ENCODE peak calls at places on chromosomes 7 and 10, in six cellular contexts. L is GM12878, N is H1, G is endothelial cell of umbilical vein, R is K562, Z is HepG2. K is an unnamed sample.
A peak's percentile ranks its signal among the peaks of the same experiment; 100 is the strongest.

GRCh38 chr10:63281967-63282366 is 148.8 kb downstream of the NRBF2 start:
- DNase-seq in R (no peak), L (no peak), G (no peak), Z (no peak), N (no peak), K (no peak)

GRCh38 chr7:22435105-22435504 is 64.9 kb downstream of the STEAP1B start:
- DNase-seq in R (no peak), G (no peak), N (no peak), Z (no peak), L (peak; percentile 68), K (no peak)

GRCh38 chr10:78863121-78863520 is 205.6 kb upstream of the ZMIZ1 start:
- DNase-seq in R (no peak), G (no peak), L (no peak), Z (no peak), N (no peak), K (no peak)

GRCh38 chr10:72087392-72087968 is 871 bp downstream of the SPOCK2 start:
- DNase-seq in Z (no peak), R (no peak), G (no peak), N (no peak), L (no peak), K (no peak)

GRCh38 chr10:69952069-69952800 is 100.4 kb upstream of the MACROH2A2 start:
- DNase-seq in L (no peak), R (no peak), Z (no peak), G (no peak), N (no peak), K (no peak)

GRCh38 chr7:158494162-158494586 is 93.4 kb downstream of the PTPRN2 start:
- DNase-seq in L (no peak), G (no peak), R (no peak), N (no peak), Z (no peak), K (peak; percentile 73)

GRCh38 chr7:133912916-133913697 is 214.0 kb upstream of the LRGUK start:
- DNase-seq in R (no peak), L (no peak), G (peak; percentile 52), N (no peak), Z (no peak), K (no peak)

GRCh38 chr7:139696547-139696946 is 81.3 kb downstream of the HIPK2 start:
- DNase-seq in R (no peak), Z (no peak), G (no peak), L (no peak), N (no peak), K (peak; percentile 40)

GRCh38 chr10:93552780-93553179 is 13.7 kb upstream of the FFAR4 start:
- DNase-seq in Z (no peak), N (no peak), L (no peak), G (no peak), R (no peak), K (no peak)

GRCh38 chr7:125934539-125934938 is 1004.9 kb upstream of the POT1 start:
- DNase-seq in L (no peak), N (no peak), Z (no peak), R (no peak), G (no peak), K (no peak)

GRCh38 chr10:113019692-113020424 is 69.8 kb downstream of the TCF7L2 start:
- DNase-seq in R (no peak), N (no peak), G (no peak), L (no peak), Z (peak; percentile 81), K (no peak)

GRCh38 chr10:62895058-62895457 is 78.9 kb upstream of the EGR2 start:
- DNase-seq in R (no peak), Z (no peak), G (no peak), N (no peak), L (no peak), K (peak; percentile 82)

GRCh38 chr7:94662548-94662947 is 6.6 kb upstream of the SGCE start:
- DNase-seq in L (no peak), Z (no peak), R (no peak), G (no peak), N (no peak), K (peak; percentile 21)

GRCh38 chr7:47609803-47610452 is 28.0 kb upstream of the TNS3 start:
- DNase-seq in Z (no peak), L (no peak), N (no peak), R (no peak), G (no peak), K (no peak)

GRCh38 chr10:18616337-18616736 is 35.0 kb downstream of the NSUN6 start:
- DNase-seq in Z (no peak), L (no peak), R (no peak), G (peak; percentile 5), N (no peak), K (peak; percentile 9)

GRCh38 chr10:481636-482035 is 207.8 kb downstream of the DIP2C start:
- DNase-seq in N (no peak), L (no peak), Z (no peak), R (no peak), G (no peak), K (no peak)

GRCh38 chr7:105488219-105488571 is 33.9 kb downstream of the PUS7 start:
- DNase-seq in R (no peak), N (no peak), L (no peak), G (no peak), Z (no peak), K (no peak)

GRCh38 chr7:114082934-114083647 is 164.3 kb upstream of the PPP1R3A start:
- DNase-seq in G (peak; percentile 63), L (no peak), N (no peak), Z (no peak), R (no peak), K (no peak)

GRCh38 chr7:30738026-30738915 is 13.7 kb upstream of the INMT start:
- DNase-seq in G (no peak), Z (no peak), N (no peak), L (no peak), R (no peak), K (no peak)

GRCh38 chr10:5033061-5033770 is 29.6 kb upstream of the AKR1C2 start:
- DNase-seq in G (no peak), L (no peak), N (no peak), R (peak; percentile 22), Z (no peak), K (no peak)

GRCh38 chr7:158811461-158811860 is 17.8 kb downstream of the ESYT2 start:
- DNase-seq in R (no peak), L (no peak), N (no peak), Z (no peak), G (no peak), K (peak; percentile 89)

GRCh38 chr7:33392143-33392542 is 262.8 kb downstream of the BBS9 start:
- DNase-seq in N (no peak), G (no peak), L (no peak), Z (no peak), R (no peak), K (no peak)

GRCh38 chr10:57996536-57996935 is 271.2 kb downstream of the IPMK start:
- DNase-seq in Z (no peak), L (no peak), G (no peak), N (no peak), R (no peak), K (no peak)

GRCh38 chr10:5629789-5630436 is 36.5 kb downstream of the ASB13 start:
- DNase-seq in R (peak; percentile 81), N (peak; percentile 33), L (peak; percentile 25), G (peak; percentile 65), Z (peak; percentile 61), K (peak; percentile 65)

GRCh38 chr10:95513941-95514392 is 47.2 kb downstream of the SORBS1 start:
- DNase-seq in L (no peak), N (no peak), Z (no peak), G (peak; percentile 69), R (no peak), K (no peak)

GRCh38 chr10:129825221-129825620 is 138.9 kb downstream of the EBF3 start:
- DNase-seq in R (no peak), Z (no peak), G (no peak), N (no peak), L (no peak), K (no peak)

GRCh38 chr10:132415255-132415654 is 18.3 kb downstream of the PWWP2B start:
- DNase-seq in Z (no peak), G (no peak), L (no peak), N (no peak), R (no peak), K (no peak)
- TF ChIP-seq MAX in Z (no peak), G (no peak), L (no peak), N (no peak), R (no peak), K (no peak)

GRCh38 chr7:79461660-79462059 is 8.2 kb upstream of the MAGI2 start:
- DNase-seq in G (peak; percentile 62), L (no peak), R (no peak), Z (peak; percentile 88), N (no peak), K (no peak)
- TF ChIP-seq POLR2A in G (no peak), L (no peak), R (no peak), Z (no peak), N (no peak), K (no peak)

GRCh38 chr7:43362652-43363428 is 220.1 kb upstream of the STK17A start:
- DNase-seq in Z (no peak), R (no peak), N (no peak), L (no peak), G (peak; percentile 28), K (peak; percentile 72)
- TF ChIP-seq MAX in Z (no peak), R (no peak), N (no peak), L (no peak), G (no peak), K (no peak)

DNA sequence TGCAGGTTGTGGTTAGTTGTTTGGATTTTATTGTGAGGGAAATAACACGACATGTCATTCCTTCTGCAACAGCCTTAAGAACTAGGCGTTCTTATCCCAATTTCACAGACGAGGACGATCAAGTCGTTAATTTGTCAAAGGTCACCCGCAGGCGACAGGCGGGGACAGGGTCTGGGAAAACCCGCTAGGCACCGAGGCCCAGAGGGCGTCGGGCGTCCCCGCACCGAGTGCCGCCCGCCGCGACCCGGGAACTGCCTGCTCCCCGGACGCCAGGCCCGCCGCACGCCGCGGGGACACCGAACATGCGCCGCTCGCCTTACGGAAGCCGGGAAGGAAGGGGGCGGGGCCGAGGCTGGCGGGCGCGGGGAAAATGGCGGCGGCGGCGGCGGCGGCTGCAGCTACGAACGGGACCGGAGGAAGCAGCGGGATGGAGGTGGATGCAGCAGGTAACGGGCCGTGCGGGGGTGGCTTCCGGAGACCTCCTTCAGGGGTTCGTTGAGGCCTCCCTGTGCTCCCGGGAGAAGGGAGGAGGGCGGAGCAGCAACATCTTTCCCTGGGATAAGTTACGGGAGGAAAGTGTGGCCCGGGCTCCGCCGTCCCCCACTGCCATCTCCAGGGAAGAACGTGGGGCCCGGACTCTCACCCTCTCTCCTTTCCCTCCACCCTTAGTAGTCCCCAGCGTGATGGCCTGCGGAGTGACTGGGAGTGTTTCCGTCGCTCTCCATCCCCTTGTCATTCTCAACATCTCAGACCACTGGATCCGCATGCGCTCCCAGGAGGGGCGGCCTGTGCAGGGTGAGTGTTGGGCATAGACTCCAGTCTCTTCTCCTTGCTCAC is at the start of gene COPS6:
- DNase-seq in L (no peak), G (peak; percentile 65), Z (peak; percentile 49), R (peak; percentile 89), N (no peak), K (peak; percentile 92)
- TF ChIP-seq POLR2A in L (peak; percentile 96), G (peak; percentile 84), Z (peak; percentile 78), R (peak; percentile 93), N (peak; percentile 83), K (peak; percentile 98)